ENCODE peak calls at places on chromosomes 7 and 10, in seven cellular contexts. One of them, this sample, is unnamed.

GRCh38 chr10:131725736-131726459 is 174.9 kb upstream of the PPP2R2D start:
- DNase-seq in NB4: no peak
- DNase-seq in Peyer's patch: peak; percentile 24
- DNase-seq in heart left ventricle: no peak
- DNase-seq in sigmoid colon: peak; percentile 50
- DNase-seq in lower leg skin: no peak
- DNase-seq in A549: no peak
- DNase-seq in this sample: no peak

GRCh38 chr10:104277785-104278184 is 8.8 kb downstream of the GSTO2 start:
- DNase-seq in NB4: no peak
- DNase-seq in sigmoid colon: no peak
- DNase-seq in lower leg skin: no peak
- DNase-seq in Peyer's patch: no peak
- DNase-seq in heart left ventricle: no peak
- DNase-seq in A549: no peak
- DNase-seq in this sample: no peak

GRCh38 chr10:84546609-84547008 is 218.2 kb downstream of the CCSER2 start:
- DNase-seq in sigmoid colon: no peak
- DNase-seq in A549: no peak
- DNase-seq in lower leg skin: no peak
- DNase-seq in heart left ventricle: no peak
- DNase-seq in Peyer's patch: no peak
- DNase-seq in NB4: no peak
- DNase-seq in this sample: no peak

GRCh38 chr10:79246209-79246581 is 101.1 kb upstream of the PPIF start:
- DNase-seq in sigmoid colon: peak; percentile 92
- DNase-seq in lower leg skin: peak; percentile 51
- DNase-seq in NB4: no peak
- DNase-seq in A549: no peak
- DNase-seq in Peyer's patch: no peak
- DNase-seq in heart left ventricle: peak; percentile 73
- DNase-seq in this sample: no peak

GRCh38 chr7:66198956-66199355 is 6.2 kb upstream of the TPST1 start:
- DNase-seq in heart left ventricle: no peak
- DNase-seq in Peyer's patch: no peak
- DNase-seq in lower leg skin: no peak
- DNase-seq in sigmoid colon: peak; percentile 24
- DNase-seq in A549: no peak
- DNase-seq in NB4: no peak
- DNase-seq in this sample: no peak

GRCh38 chr10:69968830-69969229 is 83.8 kb upstream of the MACROH2A2 start:
- DNase-seq in heart left ventricle: no peak
- DNase-seq in Peyer's patch: no peak
- DNase-seq in lower leg skin: no peak
- DNase-seq in NB4: peak; percentile 31
- DNase-seq in A549: peak; percentile 38
- DNase-seq in sigmoid colon: no peak
- DNase-seq in this sample: no peak

GRCh38 chr7:96833701-96834453 is 124.2 kb upstream of the SEM1 start:
- DNase-seq in NB4: no peak
- DNase-seq in Peyer's patch: no peak
- DNase-seq in heart left ventricle: no peak
- DNase-seq in A549: no peak
- DNase-seq in sigmoid colon: no peak
- DNase-seq in lower leg skin: no peak
- DNase-seq in this sample: no peak

GRCh38 chr7:114422478-114423217 is 8.0 kb downstream of the FOXP2 start:
- DNase-seq in lower leg skin: no peak
- DNase-seq in A549: no peak
- DNase-seq in sigmoid colon: no peak
- DNase-seq in NB4: no peak
- DNase-seq in heart left ventricle: no peak
- DNase-seq in Peyer's patch: no peak
- DNase-seq in this sample: no peak

GRCh38 chr10:45532501-45532900 is 140.1 kb downstream of the ZFAND4 start:
- DNase-seq in A549: no peak
- DNase-seq in NB4: no peak
- DNase-seq in sigmoid colon: no peak
- DNase-seq in Peyer's patch: no peak
- DNase-seq in lower leg skin: no peak
- DNase-seq in heart left ventricle: no peak
- DNase-seq in this sample: no peak

GRCh38 chr7:111137296-111138195 is 46.6 kb downstream of the LRRN3 start:
- DNase-seq in lower leg skin: no peak
- DNase-seq in Peyer's patch: no peak
- DNase-seq in A549: no peak
- DNase-seq in heart left ventricle: no peak
- DNase-seq in NB4: no peak
- DNase-seq in sigmoid colon: no peak
- DNase-seq in this sample: no peak

GRCh38 chr7:113289140-113289740 is 170.9 kb upstream of the SMIM30 start:
- DNase-seq in Peyer's patch: no peak
- DNase-seq in A549: peak; percentile 35
- DNase-seq in sigmoid colon: no peak
- DNase-seq in lower leg skin: no peak
- DNase-seq in heart left ventricle: no peak
- DNase-seq in NB4: peak; percentile 80
- DNase-seq in this sample: no peak

GRCh38 chr7:142459557-142459963 is 201.7 kb upstream of the PRSS58 start:
- DNase-seq in A549: peak; percentile 61
- DNase-seq in sigmoid colon: no peak
- DNase-seq in Peyer's patch: no peak
- DNase-seq in lower leg skin: no peak
- DNase-seq in heart left ventricle: no peak
- DNase-seq in NB4: peak; percentile 86
- DNase-seq in this sample: peak; percentile 42

GRCh38 chr10:69375307-69376151 is 41.2 kb downstream of the TACR2 start:
- DNase-seq in Peyer's patch: no peak
- DNase-seq in A549: no peak
- DNase-seq in heart left ventricle: peak; percentile 33
- DNase-seq in lower leg skin: peak; percentile 69
- DNase-seq in NB4: no peak
- DNase-seq in sigmoid colon: peak; percentile 82
- DNase-seq in this sample: no peak

GRCh38 chr7:66078067-66078466 is 2.4 kb downstream of the ASL start:
- DNase-seq in A549: no peak
- DNase-seq in NB4: no peak
- DNase-seq in lower leg skin: no peak
- DNase-seq in heart left ventricle: no peak
- DNase-seq in sigmoid colon: no peak
- DNase-seq in Peyer's patch: no peak
- DNase-seq in this sample: no peak

GRCh38 chr10:73998623-73999622 is 1.0 kb downstream of the VCL start:
- DNase-seq in sigmoid colon: peak; percentile 90
- DNase-seq in heart left ventricle: peak; percentile 67
- DNase-seq in NB4: no peak
- DNase-seq in A549: peak; percentile 74
- DNase-seq in Peyer's patch: peak; percentile 74
- DNase-seq in lower leg skin: peak; percentile 74
- DNase-seq in this sample: peak; percentile 63

GRCh38 chr10:103154464-103155299 is 38.4 kb downstream of the NT5C2 start:
- DNase-seq in lower leg skin: no peak
- DNase-seq in A549: no peak
- DNase-seq in Peyer's patch: no peak
- DNase-seq in sigmoid colon: no peak
- DNase-seq in heart left ventricle: no peak
- DNase-seq in NB4: no peak
- DNase-seq in this sample: no peak

GRCh38 chr7:155371884-155372781 is 74.5 kb downstream of the INSIG1 start:
- DNase-seq in lower leg skin: no peak
- DNase-seq in A549: peak; percentile 29
- DNase-seq in NB4: peak; percentile 89
- DNase-seq in Peyer's patch: no peak
- DNase-seq in sigmoid colon: no peak
- DNase-seq in heart left ventricle: no peak
- DNase-seq in this sample: no peak

GRCh38 chr7:107161415-107161814 is 7.4 kb upstream of the HBP1 start:
- DNase-seq in lower leg skin: no peak
- DNase-seq in A549: no peak
- DNase-seq in Peyer's patch: no peak
- DNase-seq in heart left ventricle: no peak
- DNase-seq in sigmoid colon: no peak
- DNase-seq in NB4: no peak
- DNase-seq in this sample: no peak

GRCh38 chr7:5549096-5549896 is 125.7 kb upstream of the TNRC18 start:
- DNase-seq in lower leg skin: peak; percentile 78
- DNase-seq in sigmoid colon: no peak
- DNase-seq in NB4: peak; percentile 83
- DNase-seq in heart left ventricle: no peak
- DNase-seq in Peyer's patch: peak; percentile 88
- DNase-seq in A549: peak; percentile 91
- DNase-seq in this sample: peak; percentile 99

GRCh38 chr7:113128028-113128427 is 9.7 kb upstream of the SMIM30 start:
- DNase-seq in lower leg skin: no peak
- DNase-seq in A549: no peak
- DNase-seq in NB4: no peak
- DNase-seq in heart left ventricle: no peak
- DNase-seq in Peyer's patch: no peak
- DNase-seq in sigmoid colon: no peak
- DNase-seq in this sample: no peak

GRCh38 chr10:124614003-124614659 is 130.0 kb downstream of the FAM53B start:
- DNase-seq in A549: no peak
- DNase-seq in Peyer's patch: no peak
- DNase-seq in NB4: no peak
- DNase-seq in sigmoid colon: no peak
- DNase-seq in lower leg skin: no peak
- DNase-seq in heart left ventricle: no peak
- DNase-seq in this sample: no peak

GRCh38 chr10:89332718-89333281 is 5.0 kb downstream of the IFIT3 start:
- DNase-seq in NB4: no peak
- DNase-seq in Peyer's patch: no peak
- DNase-seq in lower leg skin: no peak
- DNase-seq in sigmoid colon: no peak
- DNase-seq in A549: no peak
- DNase-seq in heart left ventricle: no peak
- DNase-seq in this sample: no peak
- TF ChIP-seq POLR2A in NB4: no peak
- TF ChIP-seq POLR2A in Peyer's patch: no peak
- TF ChIP-seq POLR2A in lower leg skin: no peak
- TF ChIP-seq POLR2A in sigmoid colon: no peak
- TF ChIP-seq POLR2A in A549: no peak
- TF ChIP-seq POLR2A in heart left ventricle: no peak
- TF ChIP-seq POLR2A in this sample: no peak

DNA sequence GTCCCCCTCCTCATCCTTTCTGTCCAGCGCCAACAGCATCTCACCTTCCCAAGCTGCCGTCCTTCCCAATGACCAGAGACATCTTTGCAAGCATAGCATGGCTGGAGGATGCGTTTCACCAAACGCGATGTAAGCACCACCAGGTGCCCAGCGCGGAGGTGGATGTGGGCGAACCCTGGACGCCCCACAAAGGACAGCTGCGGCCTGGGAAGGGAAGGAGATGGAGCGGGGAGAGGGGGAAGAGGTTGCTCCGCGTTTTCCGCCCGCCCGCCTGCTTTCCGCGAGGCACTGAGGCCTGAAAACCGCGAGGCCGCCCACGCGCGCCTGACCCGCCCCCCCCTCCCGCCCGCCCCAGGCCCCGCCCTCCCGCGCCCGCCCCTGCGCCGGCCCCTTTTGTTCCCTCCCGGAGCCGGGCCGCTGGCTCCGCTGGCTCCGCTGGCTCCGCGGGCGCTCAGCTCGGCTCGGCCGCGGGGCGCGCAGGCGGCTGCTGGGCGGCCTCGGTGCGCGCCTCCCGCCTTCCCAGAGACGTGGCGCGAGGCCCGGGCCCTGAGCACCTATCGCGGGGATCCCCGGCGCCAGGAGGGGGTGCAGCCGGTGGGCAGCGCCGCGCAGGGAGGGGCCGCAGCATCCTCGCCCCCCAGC is at the start of gene CLIP2:
- DNase-seq in NB4: peak; percentile 89
- DNase-seq in A549: peak; percentile 83
- DNase-seq in lower leg skin: peak; percentile 55
- DNase-seq in sigmoid colon: peak; percentile 88
- DNase-seq in Peyer's patch: peak; percentile 93
- DNase-seq in heart left ventricle: peak; percentile 87
- DNase-seq in this sample: peak; percentile 79
- TF ChIP-seq POLR2A in NB4: peak; percentile 20
- TF ChIP-seq POLR2A in A549: peak; percentile 71
- TF ChIP-seq POLR2A in lower leg skin: no peak
- TF ChIP-seq POLR2A in sigmoid colon: no peak
- TF ChIP-seq POLR2A in Peyer's patch: peak; percentile 9
- TF ChIP-seq POLR2A in heart left ventricle: peak; percentile 39
- TF ChIP-seq POLR2A in this sample: peak; percentile 86

GRCh38 chr10:126250045-126250444 is 138.2 kb downstream of the ADAM12 start:
- DNase-seq in A549: no peak
- DNase-seq in heart left ventricle: no peak
- DNase-seq in lower leg skin: no peak
- DNase-seq in Peyer's patch: no peak
- DNase-seq in NB4: no peak
- DNase-seq in sigmoid colon: no peak
- DNase-seq in this sample: no peak

GRCh38 chr10:126245501-126245900 is 142.8 kb downstream of the ADAM12 start:
- DNase-seq in lower leg skin: no peak
- DNase-seq in Peyer's patch: no peak
- DNase-seq in sigmoid colon: no peak
- DNase-seq in heart left ventricle: no peak
- DNase-seq in A549: no peak
- DNase-seq in NB4: no peak
- DNase-seq in this sample: no peak

GRCh38 chr10:126243976-126244375 is 144.3 kb downstream of the ADAM12 start:
- DNase-seq in sigmoid colon: no peak
- DNase-seq in Peyer's patch: no peak
- DNase-seq in lower leg skin: no peak
- DNase-seq in heart left ventricle: no peak
- DNase-seq in A549: no peak
- DNase-seq in NB4: no peak
- DNase-seq in this sample: no peak

GRCh38 chr10:126250527-126251310 is 137.6 kb downstream of the ADAM12 start:
- DNase-seq in NB4: no peak
- DNase-seq in heart left ventricle: no peak
- DNase-seq in A549: no peak
- DNase-seq in lower leg skin: no peak
- DNase-seq in Peyer's patch: no peak
- DNase-seq in sigmoid colon: no peak
- DNase-seq in this sample: no peak

DNA sequence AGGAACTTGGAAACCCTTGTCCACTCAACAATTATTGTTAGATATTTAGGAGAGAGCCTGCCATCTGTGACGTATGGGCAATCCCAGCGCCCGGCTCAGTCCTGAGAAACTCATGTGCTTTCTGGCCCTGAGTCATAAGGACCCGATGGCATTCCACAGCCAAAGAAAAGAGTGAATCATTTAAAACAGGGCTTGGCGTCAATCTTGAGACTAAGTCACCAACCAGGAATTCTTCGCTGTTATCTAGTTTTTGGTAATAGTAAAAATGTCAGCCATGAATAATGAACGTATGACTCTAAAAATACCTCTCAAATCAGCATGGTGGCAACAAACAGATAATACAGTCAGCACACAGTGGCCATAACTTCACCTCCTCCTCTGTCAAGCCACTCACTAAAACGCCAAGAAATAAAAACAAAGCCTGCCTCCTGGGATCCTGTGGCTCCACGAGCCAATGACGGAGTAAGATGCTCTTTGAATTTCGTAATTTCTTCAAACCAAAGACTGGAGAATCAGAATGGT is 140.8 kb downstream of the ADAM12 start:
- DNase-seq in Peyer's patch: no peak
- DNase-seq in heart left ventricle: peak; percentile 47
- DNase-seq in lower leg skin: peak; percentile 57
- DNase-seq in NB4: no peak
- DNase-seq in sigmoid colon: peak; percentile 83
- DNase-seq in A549: peak; percentile 92
- DNase-seq in this sample: peak; percentile 65
- TF ChIP-seq POLR2A in Peyer's patch: no peak
- TF ChIP-seq POLR2A in heart left ventricle: no peak
- TF ChIP-seq POLR2A in lower leg skin: no peak
- TF ChIP-seq POLR2A in NB4: no peak
- TF ChIP-seq POLR2A in sigmoid colon: no peak
- TF ChIP-seq POLR2A in A549: no peak
- TF ChIP-seq POLR2A in this sample: no peak

GRCh38 chr7:151736403-151736909 is 140.5 kb downstream of the PRKAG2 start:
- DNase-seq in heart left ventricle: peak; percentile 80
- DNase-seq in NB4: no peak
- DNase-seq in lower leg skin: peak; percentile 63
- DNase-seq in Peyer's patch: no peak
- DNase-seq in sigmoid colon: peak; percentile 90
- DNase-seq in A549: peak; percentile 84
- DNase-seq in this sample: peak; percentile 90
- TF ChIP-seq POLR2A in heart left ventricle: peak; percentile 31
- TF ChIP-seq POLR2A in NB4: no peak
- TF ChIP-seq POLR2A in lower leg skin: no peak
- TF ChIP-seq POLR2A in Peyer's patch: no peak
- TF ChIP-seq POLR2A in sigmoid colon: no peak
- TF ChIP-seq POLR2A in A549: peak; percentile 21
- TF ChIP-seq POLR2A in this sample: peak; percentile 69